ENCODE peak calls at places on chromosomes 6 and 20, in four cellular contexts. M, Z, G and W are unnamed samples. For H3K36me3, the result is how much of the 10 kb centered on the place peaks cover.

GRCh38 chr6:151747890-151748289 is 59.6 kb upstream of the ESR1 start:
- DNase-seq in M (no peak), Z (no peak), G (no peak), W (no peak)

GRCh38 chr6:41740366-41741162 is 5.2 kb upstream of the TFEB start:
- DNase-seq in M (no peak), Z (no peak), G (no peak), W (no peak)

GRCh38 chr6:81401970-81402690 is 350.4 kb downstream of the TENT5A start:
- DNase-seq in M (no peak), Z (no peak), G (no peak), W (no peak)

GRCh38 chr6:146912730-146913680 is 291.2 kb upstream of the STXBP5 start:
- DNase-seq in M (no peak), Z (no peak), G (no peak), W (no peak)

GRCh38 chr6:111692327-111693164 is 86.9 kb upstream of the TRAF3IP2 start:
- DNase-seq in M (no peak), Z (peak), G (peak), W (no peak)

GRCh38 chr6:111721677-111722219 is 116.1 kb upstream of the TRAF3IP2 start:
- DNase-seq in M (no peak), Z (no peak), G (no peak), W (no peak)

GRCh38 chr6:133701633-133702331 is 187.1 kb upstream of the TCF21 start:
- DNase-seq in M (no peak), Z (no peak), G (no peak), W (no peak)

GRCh38 chr6:25960689-25961088 is 1.9 kb upstream of the TRIM38 start:
- DNase-seq in M (no peak), Z (no peak), G (no peak), W (no peak)

GRCh38 chr20:50652702-50653294 is 38.5 kb downstream of the RIPOR3 start:
- DNase-seq in M (no peak), Z (no peak), G (no peak), W (no peak)

GRCh38 chr6:106918128-106918527 is 56.4 kb downstream of the CD24 start:
- DNase-seq in M (no peak), Z (no peak), G (no peak), W (no peak)

GRCh38 chr6:85389180-85389797 is 60.6 kb upstream of the NT5E start:
- DNase-seq in M (no peak), Z (no peak), G (no peak), W (no peak)

GRCh38 chr6:21856844-21857243 is 263.3 kb downstream of the SOX4 start:
- DNase-seq in M (no peak), Z (no peak), G (no peak), W (no peak)

GRCh38 chr6:43978473-43979360 is 148.5 kb downstream of the MRPL14 start:
- DNase-seq in M (no peak), Z (no peak), G (no peak), W (no peak)

GRCh38 chr6:169070506-169071176 is 183.0 kb downstream of the THBS2 start:
- DNase-seq in M (peak), Z (peak), G (peak), W (peak)

GRCh38 chr20:47456041-47456537 is 45.6 kb upstream of the NCOA3 start:
- DNase-seq in M (no peak), Z (no peak), G (peak), W (no peak)

GRCh38 chr6:53203483-53203882 is 54.8 kb upstream of the GCM1 start:
- DNase-seq in M (no peak), Z (no peak), G (no peak), W (no peak)

GRCh38 chr6:67458265-67458664 is 1176.8 kb upstream of the ADGRB3 start:
- DNase-seq in M (no peak), Z (no peak), G (no peak), W (no peak)

GRCh38 chr20:32050851-32051556 is 1.0 kb upstream of the HCK start:
- DNase-seq in M (no peak), Z (peak), G (peak), W (no peak)

GRCh38 chr6:34157236-34157830 is 11.4 kb upstream of the GRM4 start:
- DNase-seq in M (no peak), Z (peak), G (no peak), W (no peak)

GRCh38 chr6:84554706-84555105 is 209.7 kb downstream of the TBX18 start:
- DNase-seq in M (no peak), Z (no peak), G (no peak), W (no peak)

GRCh38 chr20:63276956-63277355 is 4.3 kb downstream of the ARFGAP1 start:
- DNase-seq in M (no peak), Z (no peak), G (no peak), W (no peak)

GRCh38 chr6:43020847-43021246 is 576 bp upstream of the RRP36 start:
- DNase-seq in M (no peak), Z (no peak), G (no peak), W (no peak)

GRCh38 chr6:10381133-10381829 is 33.6 kb downstream of the TFAP2A start:
- DNase-seq in M (no peak), Z (no peak), G (no peak), W (no peak)

GRCh38 chr20:46174469-46175126 is 56.5 kb downstream of the CD40 start:
- DNase-seq in M (peak), Z (peak), G (peak), W (peak)

GRCh38 chr6:132887204-132887603 is 72.8 kb downstream of the RPS12 start:
- DNase-seq in M (no peak), Z (no peak), G (no peak), W (no peak)

GRCh38 chr20:59143326-59143725 is 20.3 kb upstream of the ZNF831 start:
- DNase-seq in M (no peak), Z (no peak), G (no peak), W (no peak)

GRCh38 chr20:9051508-9051907 is 17.4 kb upstream of the PLCB4 start:
- DNase-seq in M (no peak), Z (no peak), G (no peak), W (no peak)

GRCh38 chr6:6614096-6614964 is 25.8 kb downstream of the LY86 start:
- DNase-seq in M (peak), Z (no peak), G (no peak), W (no peak)

GRCh38 chr6:15504040-15504491 is 158.8 kb downstream of the DTNBP1 start:
- DNase-seq in M (peak), Z (peak), G (peak), W (no peak)

GRCh38 chr6:82878812-82879211 is 186.8 kb downstream of the UBE3D start:
- DNase-seq in M (no peak), Z (no peak), G (no peak), W (no peak)

GRCh38 chr6:167870321-167870720 is 43.6 kb downstream of the AFDN start:
- DNase-seq in M (no peak), Z (no peak), G (peak), W (peak)

GRCh38 chr6:1970151-1970561 is 275.2 kb downstream of the GMDS start:
- DNase-seq in M (no peak), Z (no peak), G (no peak), W (no peak)

GRCh38 chr6:128519931-128520435 is 416 bp downstream of the PTPRK start:
- DNase-seq in M (peak), Z (peak), G (peak), W (peak)

GRCh38 chr6:156060013-156060412 is 604.4 kb upstream of the NOX3 start:
- DNase-seq in M (no peak), Z (no peak), G (no peak), W (no peak)

GRCh38 chr6:119938752-119939151 is 589.2 kb upstream of the MAN1A1 start:
- DNase-seq in M (no peak), Z (no peak), G (no peak), W (no peak)

GRCh38 chr6:17519120-17519519 is 81.0 kb upstream of the FAM8A1 start:
- DNase-seq in M (no peak), Z (no peak), G (no peak), W (no peak)

DNA sequence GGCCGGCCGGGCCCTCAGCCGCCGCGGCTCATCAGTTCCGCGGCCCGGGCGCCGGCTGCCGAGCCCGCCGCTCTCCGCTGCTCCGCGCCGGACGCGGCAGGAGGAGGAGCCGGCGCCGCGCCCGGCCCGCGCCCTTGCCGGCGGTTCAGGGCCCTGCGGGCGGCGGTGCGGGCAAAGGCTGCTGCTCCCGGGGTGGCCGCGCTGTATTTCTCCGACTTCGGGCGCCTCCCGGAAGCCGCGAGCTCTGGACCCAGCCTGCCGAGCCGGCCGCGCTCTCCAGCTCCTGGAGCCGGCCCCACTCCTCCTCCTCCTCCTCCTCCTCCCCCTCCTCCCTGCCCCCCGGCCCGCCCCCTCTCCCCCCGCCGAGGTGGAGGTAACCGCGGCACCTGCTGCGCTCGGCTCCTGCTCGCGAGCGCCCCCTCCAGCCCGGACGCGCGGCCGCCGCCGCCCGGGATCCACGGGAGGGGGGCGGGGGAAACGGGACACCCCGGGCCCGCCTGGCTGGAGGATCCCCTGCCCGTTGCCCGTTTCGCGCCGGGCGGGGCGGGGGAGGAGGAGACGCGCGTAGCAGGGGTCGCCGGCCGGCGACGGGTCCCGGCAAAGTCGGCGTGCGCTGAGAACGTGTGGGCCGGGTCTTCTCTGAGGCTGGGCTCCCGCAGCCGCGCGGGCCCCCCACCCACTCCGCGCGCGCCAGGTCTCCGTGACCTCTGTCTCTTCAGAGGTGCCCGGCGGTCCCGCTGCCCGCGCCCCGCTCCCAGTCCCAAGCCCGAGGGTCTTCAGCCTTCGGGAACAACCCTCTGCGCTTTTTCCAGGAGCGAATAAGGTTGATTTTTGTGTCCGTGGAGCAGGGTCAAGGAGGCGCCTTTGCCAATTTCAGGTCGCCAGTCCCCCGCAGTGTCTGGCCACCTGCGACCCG is at the start of gene SLC22A23:
- DNase-seq in M (peak), Z (peak), G (peak), W (peak)
- TF ChIP-seq POLR2A in M (no peak), Z (no peak), G (peak), W (no peak)

GRCh38 chr20:35903843-35904242 is 50.5 kb downstream of the SCAND1 start:
- DNase-seq in M (no peak), Z (no peak), G (no peak), W (no peak)
- TF ChIP-seq EP300 in M (no peak), Z (no peak), G (no peak), W (no peak)

GRCh38 chr20:5977975-5978374 is 27.5 kb downstream of the MCM8 start:
- DNase-seq in M (no peak), Z (no peak), G (no peak), W (no peak)

GRCh38 chr20:5977223-5977622 is 26.8 kb downstream of the MCM8 start:
- DNase-seq in M (no peak), Z (no peak), G (no peak), W (no peak)

GRCh38 chr20:5974531-5974930 is 24.1 kb downstream of the MCM8 start:
- DNase-seq in M (no peak), Z (no peak), G (no peak), W (no peak)

GRCh38 chr20:5973971-5974370 is 23.5 kb downstream of the MCM8 start:
- DNase-seq in M (no peak), Z (no peak), G (no peak), W (no peak)

GRCh38 chr20:5975778-5976177 is 25.3 kb downstream of the MCM8 start:
- DNase-seq in M (no peak), Z (no peak), G (no peak), W (no peak)
- H3K36me3 ChIP-seq in M (under half), Z (under half), G (under half), W (under half)

GRCh38 chr20:4867036-4867435 is 134.3 kb downstream of the SLC23A2 start:
- DNase-seq in M (no peak), Z (no peak), G (no peak), W (no peak)
- TF ChIP-seq POLR2A in M (no peak), Z (no peak), G (no peak), W (no peak)